ENCODE peak calls at places on chromosomes 13 and 19, in seven cellular contexts. I is activated CD4-positive, alpha-beta T cell treated with anti-CD3 and anti-CD28 coated beads, Interleukin-2, amount 50 U/mL, for 48 hours; C is iris pigment epithelial cell; A is GM13977; Y is NCI-H774; S is HFF-Myc; D is astrocyte of the hippocampus. K is an unnamed sample.

GRCh38 chr19:2032296-2032941 is 16.9 kb upstream of the BTBD2 start:
- DNase-seq in A (no peak), S (peak), I (peak), C (peak), D (peak), Y (peak), K (peak)

GRCh38 chr13:50995870-50996269 is 86.3 kb downstream of the RNASEH2B start:
- DNase-seq in S (no peak), I (no peak), D (no peak), C (no peak), Y (no peak), A (no peak), K (no peak)

GRCh38 chr13:109759609-109760008 is 26.8 kb downstream of the IRS2 start:
- DNase-seq in A (no peak), D (no peak), S (no peak), C (no peak), I (no peak), Y (no peak), K (no peak)

GRCh38 chr19:35756373-35757230 is at the start of gene HSPB6:
- DNase-seq in S (no peak), D (peak), Y (no peak), C (peak), I (no peak), A (no peak), K (no peak)

GRCh38 chr13:75541287-75541686 is 3.6 kb upstream of the COMMD6 start:
- DNase-seq in D (no peak), Y (no peak), I (no peak), A (no peak), C (peak), S (no peak), K (no peak)

GRCh38 chr19:1992759-1993260 is 22.7 kb downstream of the BTBD2 start:
- DNase-seq in D (no peak), S (no peak), A (no peak), I (peak), C (no peak), Y (no peak), K (peak)

GRCh38 chr19:56316728-56317127 is 2.1 kb upstream of the ZSCAN5A start:
- DNase-seq in S (no peak), A (no peak), C (no peak), Y (no peak), I (no peak), D (no peak), K (no peak)

GRCh38 chr13:60509601-60510386 is 112.8 kb downstream of the TDRD3 start:
- DNase-seq in C (peak), S (no peak), A (no peak), Y (no peak), D (peak), I (no peak), K (no peak)

GRCh38 chr19:5547881-5548280 is 19.9 kb downstream of the TINCR start:
- DNase-seq in D (peak), C (peak), S (no peak), A (peak), I (peak), Y (peak), K (peak)

GRCh38 chr19:13277104-13277809 is 127.0 kb downstream of the IER2 start:
- DNase-seq in A (peak), Y (peak), D (peak), S (peak), I (peak), C (peak), K (peak)